ENCODE peak calls at places on chromosomes 6 and 20, in five cellular contexts. G is H9, T is trophoblast cell, W is H1, O is neuronal stem cell. S is an unnamed sample.

GRCh38 chr6:133368664-133369063 is 127.5 kb downstream of the EYA4 start:
- DNase-seq in G (no peak), T (no peak), W (no peak), O (no peak), S (no peak)

GRCh38 chr20:5592165-5592564 is 158.0 kb upstream of the SHLD1 start:
- DNase-seq in G (no peak), T (no peak), W (no peak), O (no peak), S (no peak)

GRCh38 chr20:2395136-2395535 is 14.4 kb downstream of the TGM6 start:
- DNase-seq in G (no peak), T (no peak), W (no peak), O (no peak), S (no peak)

GRCh38 chr6:155495011-155495768 is 39.6 kb upstream of the NOX3 start:
- DNase-seq in G (peak), T (no peak), W (peak), O (peak), S (peak)

GRCh38 chr6:156283091-156283490 is 494.1 kb upstream of the ARID1B start:
- DNase-seq in G (no peak), T (no peak), W (no peak), O (no peak), S (no peak)

GRCh38 chr6:34546551-34547321 is 9.4 kb downstream of the SPDEF start:
- DNase-seq in G (no peak), T (no peak), W (no peak), O (no peak), S (no peak)

GRCh38 chr6:44920952-44921491 is 407.1 kb upstream of the RUNX2 start:
- DNase-seq in G (no peak), T (no peak), W (no peak), O (no peak), S (no peak)

GRCh38 chr6:10951675-10952282 is 64.9 kb downstream of the SYCP2L start:
- DNase-seq in G (no peak), T (peak), W (no peak), O (peak), S (peak)

GRCh38 chr20:8309638-8310037 is 177.6 kb downstream of the PLCB1 start:
- DNase-seq in G (peak), T (no peak), W (no peak), O (peak), S (no peak)

GRCh38 chr6:96015791-96016776 is at the start of gene FUT9:
- DNase-seq in G (peak), T (no peak), W (peak), O (peak), S (no peak)

GRCh38 chr20:87372-87771 is at the start of gene DEFB125:
- DNase-seq in G (no peak), T (no peak), W (no peak), O (no peak), S (no peak)

GRCh38 chr20:24950836-24951525 is 1.9 kb downstream of the CST7 start:
- DNase-seq in G (peak), T (no peak), W (peak), O (no peak), S (no peak)

GRCh38 chr6:11785449-11785951 is 6.9 kb upstream of the ADTRP start:
- DNase-seq in G (no peak), T (peak), W (no peak), O (no peak), S (no peak)

GRCh38 chr20:57769756-57770155 is 59.9 kb upstream of the PMEPA1 start:
- DNase-seq in G (no peak), T (no peak), W (no peak), O (no peak), S (no peak)

GRCh38 chr6:343226-343935 is 48.2 kb upstream of the IRF4 start:
- DNase-seq in G (no peak), T (no peak), W (no peak), O (no peak), S (no peak)

GRCh38 chr6:139473239-139473701 is 98.8 kb upstream of the CITED2 start:
- DNase-seq in G (peak), T (peak), W (no peak), O (no peak), S (peak)

GRCh38 chr6:131063028-131063763 is at the start of gene EPB41L2:
- DNase-seq in G (peak), T (peak), W (peak), O (peak), S (peak)

GRCh38 chr6:101203664-101204063 is 189.8 kb upstream of the GRIK2 start:
- DNase-seq in G (no peak), T (no peak), W (no peak), O (no peak), S (no peak)

GRCh38 chr20:40499416-40499815 is 189.6 kb downstream of the MAFB start:
- DNase-seq in G (no peak), T (no peak), W (no peak), O (no peak), S (no peak)

GRCh38 chr6:35391240-35391968 is 49.0 kb downstream of the PPARD start:
- DNase-seq in G (no peak), T (peak), W (no peak), O (no peak), S (peak)

GRCh38 chr6:159727717-159728440 is 573 bp downstream of the WTAP start:
- DNase-seq in G (no peak), T (no peak), W (no peak), O (peak), S (peak)

GRCh38 chr20:31844737-31845299 is 586 bp downstream of the FOXS1 start:
- DNase-seq in G (no peak), T (no peak), W (no peak), O (no peak), S (no peak)

GRCh38 chr6:44665683-44666082 is 278.2 kb downstream of the CDC5L start:
- DNase-seq in G (peak), T (peak), W (no peak), O (no peak), S (no peak)

GRCh38 chr6:136669299-136669699 is 119.1 kb upstream of the MAP7 start:
- DNase-seq in G (no peak), T (no peak), W (no peak), O (no peak), S (peak)

GRCh38 chr6:50272611-50273010 is 222.9 kb upstream of the DEFB112 start:
- DNase-seq in G (no peak), T (no peak), W (no peak), O (no peak), S (no peak)

GRCh38 chr20:23546435-23547144 is 21.7 kb downstream of the CST9L start:
- DNase-seq in G (no peak), T (no peak), W (no peak), O (no peak), S (no peak)

GRCh38 chr20:15867899-15868298 is 705.3 kb downstream of the KIF16B start:
- DNase-seq in G (no peak), T (no peak), W (no peak), O (no peak), S (no peak)

GRCh38 chr6:25556516-25556915 is 95.5 kb upstream of the SCGN start:
- DNase-seq in G (peak), T (peak), W (peak), O (peak), S (peak)

GRCh38 chr20:41135888-41136243 is 1.5 kb upstream of the PLCG1 start:
- DNase-seq in G (no peak), T (no peak), W (no peak), O (no peak), S (no peak)

GRCh38 chr20:53146201-53146891 is 174.2 kb downstream of the TSHZ2 start:
- DNase-seq in G (no peak), T (no peak), W (no peak), O (no peak), S (no peak)

GRCh38 chr20:43590036-43590391 is 723 bp upstream of the IFT52 start:
- DNase-seq in G (peak), T (no peak), W (peak), O (no peak), S (no peak)

GRCh38 chr6:3301506-3301905 is 42.8 kb downstream of the PSMG4 start:
- DNase-seq in G (no peak), T (no peak), W (no peak), O (no peak), S (no peak)

GRCh38 chr20:4835244-4836177 is 113.8 kb downstream of the PRND start:
- DNase-seq in G (no peak), T (no peak), W (no peak), O (no peak), S (no peak)

GRCh38 chr6:41408982-41409381 is 73.6 kb downstream of the NCR2 start:
- DNase-seq in G (no peak), T (no peak), W (no peak), O (no peak), S (no peak)

GRCh38 chr6:112618796-112619195 is 271.7 kb downstream of the RFPL4B start:
- DNase-seq in G (peak), T (peak), W (no peak), O (peak), S (no peak)

GRCh38 chr6:125356888-125357287 is 55.1 kb upstream of the HDDC2 start:
- DNase-seq in G (peak), T (no peak), W (no peak), O (no peak), S (no peak)

GRCh38 chr6:132598473-132598872 is 8.9 kb upstream of the TAAR5 start:
- DNase-seq in G (peak), T (peak), W (no peak), O (no peak), S (no peak)

GRCh38 chr6:81515562-81516453 is 236.7 kb downstream of the TENT5A start:
- DNase-seq in G (no peak), T (no peak), W (no peak), O (no peak), S (no peak)

GRCh38 chr6:38160831-38161230 is 341.3 kb downstream of the ZFAND3 start:
- DNase-seq in G (no peak), T (no peak), W (no peak), O (no peak), S (no peak)
- H2BK12ac ChIP-seq in G (no peak), T (no peak), W (no peak), O (no peak), S (no peak)

DNA sequence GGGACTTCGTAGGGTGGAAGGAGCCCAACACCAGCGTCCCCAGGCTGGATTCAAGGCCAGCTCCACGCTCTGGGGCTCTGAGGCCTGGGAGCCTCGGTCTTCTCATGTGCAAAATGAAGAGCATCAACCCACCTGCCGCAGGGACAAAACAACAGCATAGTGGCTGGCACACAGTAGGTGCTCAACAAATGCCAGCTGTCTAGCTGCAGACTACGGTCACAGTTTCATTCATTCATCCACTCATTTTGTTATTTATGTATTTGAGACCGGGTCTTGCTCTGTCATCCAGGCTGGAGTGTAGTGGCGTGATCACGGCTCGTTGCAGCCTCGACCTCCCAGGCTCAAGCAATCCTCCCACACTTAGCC is 60.7 kb downstream of the CEBPB start:
- DNase-seq in G (no peak), T (no peak), W (no peak), O (no peak), S (no peak)
- H4K91ac ChIP-seq in G (no peak), T (peak), W (no peak), O (no peak), S (peak)

GRCh38 chr20:38583306-38583705 is 2.3 kb downstream of the ADIG start:
- DNase-seq in G (no peak), T (no peak), W (no peak), O (no peak), S (no peak)

GRCh38 chr20:38581830-38582358 is 897 bp downstream of the ADIG start:
- DNase-seq in G (no peak), T (no peak), W (no peak), O (no peak), S (no peak)

GRCh38 chr20:38579921-38580320 is 1.1 kb upstream of the ADIG start:
- DNase-seq in G (no peak), T (no peak), W (no peak), O (no peak), S (no peak)

GRCh38 chr20:38581013-38581412 is at the start of gene ADIG:
- DNase-seq in G (no peak), T (no peak), W (no peak), O (no peak), S (no peak)

GRCh38 chr20:38579219-38579618 is 1.8 kb upstream of the ADIG start:
- DNase-seq in G (no peak), T (no peak), W (no peak), O (no peak), S (no peak)
- H2BK12ac ChIP-seq in G (no peak), T (no peak), W (no peak), O (peak), S (no peak)

GRCh38 chr6:68639211-68639610 is 4.1 kb downstream of the ADGRB3 start:
- DNase-seq in G (peak), T (no peak), W (no peak), O (no peak), S (no peak)

GRCh38 chr6:68635706-68636513 is 828 bp downstream of the ADGRB3 start:
- DNase-seq in G (peak), T (no peak), W (peak), O (peak), S (peak)

GRCh38 chr6:68636710-68637470 is 1.8 kb downstream of the ADGRB3 start:
- DNase-seq in G (no peak), T (no peak), W (no peak), O (no peak), S (no peak)

GRCh38 chr6:68638225-68638900 is 3.3 kb downstream of the ADGRB3 start:
- DNase-seq in G (no peak), T (no peak), W (peak), O (peak), S (peak)

GRCh38 chr6:68637782-68638181 is 2.7 kb downstream of the ADGRB3 start:
- DNase-seq in G (no peak), T (no peak), W (no peak), O (no peak), S (no peak)
- H4K91ac ChIP-seq in G (no peak), T (no peak), W (no peak), O (no peak), S (no peak)

GRCh38 chr6:16229710-16230109 is 8.7 kb upstream of the GMPR start:
- DNase-seq in G (no peak), T (no peak), W (no peak), O (no peak), S (no peak)
- H2BK12ac ChIP-seq in G (no peak), T (no peak), W (no peak), O (no peak), S (no peak)